ENCODE peak calls at places on chromosomes 1 and 21, in five cellular contexts. One of them, this sample, is unnamed.
A peak's percentile ranks its signal among the peaks of the same experiment; 100 is the strongest.

GRCh38 chr1:116785006-116785405 is 30.8 kb downstream of the CD2 start:
- DNase-seq in lower lobe of right lung: no peak
- DNase-seq in astrocyte of the cerebellum: no peak
- DNase-seq in GM13976: no peak
- DNase-seq in RWPE1: no peak
- DNase-seq in this sample: no peak

GRCh38 chr1:56709995-56710394 is 64.9 kb downstream of the PRKAA2 start:
- DNase-seq in lower lobe of right lung: no peak
- DNase-seq in astrocyte of the cerebellum: no peak
- DNase-seq in GM13976: no peak
- DNase-seq in RWPE1: no peak
- DNase-seq in this sample: no peak

GRCh38 chr1:212479188-212479587 is 46.5 kb downstream of the NENF start:
- DNase-seq in lower lobe of right lung: no peak
- DNase-seq in astrocyte of the cerebellum: no peak
- DNase-seq in GM13976: no peak
- DNase-seq in RWPE1: no peak
- DNase-seq in this sample: no peak

GRCh38 chr1:39890267-39890666 is 7.0 kb upstream of the TRIT1 start:
- DNase-seq in lower lobe of right lung: no peak
- DNase-seq in astrocyte of the cerebellum: no peak
- DNase-seq in GM13976: no peak
- DNase-seq in RWPE1: no peak
- DNase-seq in this sample: no peak

GRCh38 chr1:150066838-150067183 is 765 bp upstream of the VPS45 start:
- DNase-seq in lower lobe of right lung: peak; percentile 61
- DNase-seq in astrocyte of the cerebellum: no peak
- DNase-seq in GM13976: peak; percentile 44
- DNase-seq in RWPE1: peak; percentile 13
- DNase-seq in this sample: peak; percentile 41

GRCh38 chr21:17406202-17406601 is 106.6 kb upstream of the CXADR start:
- DNase-seq in lower lobe of right lung: no peak
- DNase-seq in astrocyte of the cerebellum: no peak
- DNase-seq in GM13976: no peak
- DNase-seq in RWPE1: no peak
- DNase-seq in this sample: no peak

GRCh38 chr1:172855841-172856382 is 194.8 kb downstream of the TNFSF18 start:
- DNase-seq in lower lobe of right lung: no peak
- DNase-seq in astrocyte of the cerebellum: no peak
- DNase-seq in GM13976: no peak
- DNase-seq in RWPE1: no peak
- DNase-seq in this sample: no peak

GRCh38 chr1:21372383-21372782 is 67.6 kb upstream of the NBPF3 start:
- DNase-seq in lower lobe of right lung: no peak
- DNase-seq in astrocyte of the cerebellum: no peak
- DNase-seq in GM13976: no peak
- DNase-seq in RWPE1: no peak
- DNase-seq in this sample: no peak

GRCh38 chr1:9792156-9793042 is 31.4 kb downstream of the CLSTN1 start:
- DNase-seq in lower lobe of right lung: no peak
- DNase-seq in astrocyte of the cerebellum: peak; percentile 20
- DNase-seq in GM13976: no peak
- DNase-seq in RWPE1: no peak
- DNase-seq in this sample: no peak

GRCh38 chr1:108611984-108612383 is 48.9 kb downstream of the HENMT1 start:
- DNase-seq in lower lobe of right lung: no peak
- DNase-seq in astrocyte of the cerebellum: no peak
- DNase-seq in GM13976: no peak
- DNase-seq in RWPE1: no peak
- DNase-seq in this sample: no peak

GRCh38 chr1:61191140-61191720 is 108.9 kb downstream of the NFIA start:
- DNase-seq in lower lobe of right lung: no peak
- DNase-seq in astrocyte of the cerebellum: no peak
- DNase-seq in GM13976: no peak
- DNase-seq in RWPE1: no peak
- DNase-seq in this sample: no peak

GRCh38 chr1:44447051-44447806 is 42.2 kb downstream of the RNF220 start:
- DNase-seq in lower lobe of right lung: no peak
- DNase-seq in astrocyte of the cerebellum: no peak
- DNase-seq in GM13976: no peak
- DNase-seq in RWPE1: no peak
- DNase-seq in this sample: no peak

GRCh38 chr21:42097860-42098259 is 26.7 kb downstream of the UMODL1 start:
- DNase-seq in lower lobe of right lung: no peak
- DNase-seq in astrocyte of the cerebellum: peak; percentile 85
- DNase-seq in GM13976: no peak
- DNase-seq in RWPE1: peak; percentile 93
- DNase-seq in this sample: no peak

GRCh38 chr1:196209265-196209664 is 399.0 kb downstream of the KCNT2 start:
- DNase-seq in lower lobe of right lung: no peak
- DNase-seq in astrocyte of the cerebellum: peak; percentile 43
- DNase-seq in GM13976: no peak
- DNase-seq in RWPE1: no peak
- DNase-seq in this sample: no peak

GRCh38 chr1:167439301-167439988 is 78.9 kb downstream of the CD247 start:
- DNase-seq in lower lobe of right lung: no peak
- DNase-seq in astrocyte of the cerebellum: no peak
- DNase-seq in GM13976: peak; percentile 63
- DNase-seq in RWPE1: peak; percentile 36
- DNase-seq in this sample: no peak

GRCh38 chr1:9279172-9279840 is 13.4 kb upstream of the SPSB1 start:
- DNase-seq in lower lobe of right lung: no peak
- DNase-seq in astrocyte of the cerebellum: no peak
- DNase-seq in GM13976: no peak
- DNase-seq in RWPE1: no peak
- DNase-seq in this sample: no peak

GRCh38 chr1:175632667-175633066 is 110.7 kb downstream of the TNR start:
- DNase-seq in lower lobe of right lung: no peak
- DNase-seq in astrocyte of the cerebellum: no peak
- DNase-seq in GM13976: no peak
- DNase-seq in RWPE1: no peak
- DNase-seq in this sample: no peak

GRCh38 chr1:46757256-46757955 is 38.5 kb upstream of the EFCAB14 start:
- DNase-seq in lower lobe of right lung: peak; percentile 78
- DNase-seq in astrocyte of the cerebellum: no peak
- DNase-seq in GM13976: no peak
- DNase-seq in RWPE1: peak; percentile 61
- DNase-seq in this sample: no peak

GRCh38 chr1:23902611-23903278 is 10.4 kb downstream of the CNR2 start:
- DNase-seq in lower lobe of right lung: no peak
- DNase-seq in astrocyte of the cerebellum: no peak
- DNase-seq in GM13976: no peak
- DNase-seq in RWPE1: no peak
- DNase-seq in this sample: no peak

GRCh38 chr1:11530731-11531311 is 51.9 kb downstream of the DISP3 start:
- DNase-seq in lower lobe of right lung: no peak
- DNase-seq in astrocyte of the cerebellum: no peak
- DNase-seq in GM13976: no peak
- DNase-seq in RWPE1: no peak
- DNase-seq in this sample: no peak

GRCh38 chr1:24999906-25000305 is 69.8 kb upstream of the RUNX3 start:
- DNase-seq in lower lobe of right lung: peak; percentile 37
- DNase-seq in astrocyte of the cerebellum: no peak
- DNase-seq in GM13976: no peak
- DNase-seq in RWPE1: no peak
- DNase-seq in this sample: no peak

GRCh38 chr1:39238476-39238875 is 34.0 kb downstream of the MACF1 start:
- DNase-seq in lower lobe of right lung: no peak
- DNase-seq in astrocyte of the cerebellum: peak; percentile 68
- DNase-seq in GM13976: no peak
- DNase-seq in RWPE1: no peak
- DNase-seq in this sample: no peak

GRCh38 chr1:65449214-65449823 is 28.9 kb downstream of the LEPR start:
- DNase-seq in lower lobe of right lung: no peak
- DNase-seq in astrocyte of the cerebellum: no peak
- DNase-seq in GM13976: no peak
- DNase-seq in RWPE1: no peak
- DNase-seq in this sample: no peak

GRCh38 chr1:78102082-78102481 is 56.3 kb downstream of the GIPC2 start:
- DNase-seq in lower lobe of right lung: no peak
- DNase-seq in astrocyte of the cerebellum: peak; percentile 67
- DNase-seq in GM13976: no peak
- DNase-seq in RWPE1: no peak
- DNase-seq in this sample: no peak

GRCh38 chr1:1359316-1359667 is 937 bp upstream of the MXRA8 start:
- DNase-seq in lower lobe of right lung: no peak
- DNase-seq in astrocyte of the cerebellum: peak; percentile 80
- DNase-seq in GM13976: peak; percentile 73
- DNase-seq in RWPE1: no peak
- DNase-seq in this sample: no peak
- TF ChIP-seq CTCF in lower lobe of right lung: no peak
- TF ChIP-seq CTCF in astrocyte of the cerebellum: no peak
- TF ChIP-seq CTCF in GM13976: no peak
- TF ChIP-seq CTCF in RWPE1: no peak
- TF ChIP-seq CTCF in this sample: no peak

GRCh38 chr1:230289350-230289644 is 136.8 kb downstream of the PGBD5 start:
- DNase-seq in lower lobe of right lung: no peak
- DNase-seq in astrocyte of the cerebellum: no peak
- DNase-seq in GM13976: no peak
- DNase-seq in RWPE1: no peak
- DNase-seq in this sample: no peak

GRCh38 chr1:230288641-230289349 is 137.3 kb downstream of the PGBD5 start:
- DNase-seq in lower lobe of right lung: no peak
- DNase-seq in astrocyte of the cerebellum: no peak
- DNase-seq in GM13976: no peak
- DNase-seq in RWPE1: no peak
- DNase-seq in this sample: no peak

GRCh38 chr1:230291731-230292620 is 134.2 kb downstream of the PGBD5 start:
- DNase-seq in lower lobe of right lung: no peak
- DNase-seq in astrocyte of the cerebellum: no peak
- DNase-seq in GM13976: no peak
- DNase-seq in RWPE1: no peak
- DNase-seq in this sample: no peak

GRCh38 chr1:230287674-230288315 is 138.3 kb downstream of the PGBD5 start:
- DNase-seq in lower lobe of right lung: peak; percentile 34
- DNase-seq in astrocyte of the cerebellum: no peak
- DNase-seq in GM13976: no peak
- DNase-seq in RWPE1: no peak
- DNase-seq in this sample: no peak

GRCh38 chr1:230292739-230293720 is 133.1 kb downstream of the PGBD5 start:
- DNase-seq in lower lobe of right lung: no peak
- DNase-seq in astrocyte of the cerebellum: no peak
- DNase-seq in GM13976: no peak
- DNase-seq in RWPE1: no peak
- DNase-seq in this sample: no peak
- TF ChIP-seq CTCF in lower lobe of right lung: no peak
- TF ChIP-seq CTCF in astrocyte of the cerebellum: no peak
- TF ChIP-seq CTCF in GM13976: no peak
- TF ChIP-seq CTCF in RWPE1: no peak
- TF ChIP-seq CTCF in this sample: no peak

DNA sequence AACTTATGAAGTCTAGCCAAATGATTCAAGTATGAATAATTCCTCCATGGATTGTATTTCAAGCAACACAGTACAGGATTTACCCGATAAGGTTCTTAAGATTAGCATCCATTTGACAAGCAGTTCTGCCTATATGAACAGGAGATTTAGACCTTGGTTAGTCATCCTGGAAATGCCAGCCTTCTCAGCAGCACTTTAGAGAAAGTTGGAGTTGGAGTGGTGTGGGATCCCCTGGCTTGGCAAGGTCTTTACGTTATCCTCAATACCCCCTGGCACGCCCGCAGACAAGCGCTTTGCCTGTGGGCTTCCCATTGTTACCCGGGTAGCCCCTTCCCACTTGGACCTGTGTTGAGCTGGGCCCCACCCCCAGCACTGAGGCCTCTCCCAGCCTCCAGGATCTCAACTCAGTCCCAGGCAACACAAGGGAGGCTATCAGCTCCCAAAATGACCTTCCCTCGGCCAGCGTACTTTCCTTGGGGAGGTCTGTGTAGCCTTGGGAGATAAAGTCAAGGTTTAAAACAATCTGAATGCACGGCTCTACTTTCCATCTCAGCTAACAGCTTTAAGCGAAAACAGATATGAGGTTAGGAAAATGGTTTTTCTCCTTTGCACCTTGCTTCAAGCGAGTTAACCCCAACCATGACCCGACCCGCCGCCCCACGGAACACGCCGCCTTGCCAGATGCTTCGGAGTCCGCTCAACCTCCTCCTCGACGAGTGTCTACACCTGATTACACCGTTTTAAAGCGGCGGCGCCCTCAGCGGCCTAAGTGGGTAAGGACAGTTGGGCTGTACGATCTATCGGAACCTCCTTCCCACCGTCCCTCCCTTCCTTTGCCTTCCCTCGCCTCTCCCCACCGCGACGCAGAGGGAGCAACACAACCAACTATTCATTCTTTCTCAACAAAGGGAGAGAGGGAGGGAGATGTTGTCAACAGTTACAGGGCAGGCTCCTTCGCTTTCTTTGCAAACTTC is 1.2 kb downstream of the BCAR3 start:
- DNase-seq in lower lobe of right lung: peak; percentile 87
- DNase-seq in astrocyte of the cerebellum: no peak
- DNase-seq in GM13976: peak; percentile 86
- DNase-seq in RWPE1: peak; percentile 83
- DNase-seq in this sample: peak; percentile 83
- TF ChIP-seq CTCF in lower lobe of right lung: peak; percentile 68
- TF ChIP-seq CTCF in astrocyte of the cerebellum: peak; percentile 72
- TF ChIP-seq CTCF in GM13976: peak; percentile 53
- TF ChIP-seq CTCF in RWPE1: peak; percentile 78
- TF ChIP-seq CTCF in this sample: peak; percentile 41

GRCh38 chr1:32623775-32624174 is 26.6 kb downstream of the ZBTB8OS start:
- DNase-seq in lower lobe of right lung: no peak
- DNase-seq in astrocyte of the cerebellum: no peak
- DNase-seq in GM13976: no peak
- DNase-seq in RWPE1: no peak
- DNase-seq in this sample: no peak

GRCh38 chr1:32622806-32623694 is 27.3 kb downstream of the ZBTB8OS start:
- DNase-seq in lower lobe of right lung: no peak
- DNase-seq in astrocyte of the cerebellum: no peak
- DNase-seq in GM13976: no peak
- DNase-seq in RWPE1: no peak
- DNase-seq in this sample: no peak

GRCh38 chr1:32622205-32622604 is 28.1 kb downstream of the ZBTB8OS start:
- DNase-seq in lower lobe of right lung: no peak
- DNase-seq in astrocyte of the cerebellum: no peak
- DNase-seq in GM13976: no peak
- DNase-seq in RWPE1: no peak
- DNase-seq in this sample: no peak

GRCh38 chr1:32618673-32619221 is 31.6 kb downstream of the ZBTB8OS start:
- DNase-seq in lower lobe of right lung: no peak
- DNase-seq in astrocyte of the cerebellum: no peak
- DNase-seq in GM13976: no peak
- DNase-seq in RWPE1: no peak
- DNase-seq in this sample: no peak

GRCh38 chr1:32619701-32620485 is 30.5 kb downstream of the ZBTB8OS start:
- DNase-seq in lower lobe of right lung: no peak
- DNase-seq in astrocyte of the cerebellum: no peak
- DNase-seq in GM13976: peak; percentile 57
- DNase-seq in RWPE1: no peak
- DNase-seq in this sample: peak; percentile 52
- TF ChIP-seq CTCF in lower lobe of right lung: no peak
- TF ChIP-seq CTCF in astrocyte of the cerebellum: no peak
- TF ChIP-seq CTCF in GM13976: no peak
- TF ChIP-seq CTCF in RWPE1: no peak
- TF ChIP-seq CTCF in this sample: no peak

This sample was measured in GM10248.